ENCODE peak calls at places on chromosomes 11 and 22, in nine cellular contexts. E, N, H, X, J, V, G, R and O are unnamed samples.

GRCh38 chr22:38989461-38989860 is 7.3 kb downstream of the APOBEC3B start:
- DNase-seq in H (no peak), J (no peak), X (no peak), V (no peak), N (no peak), G (no peak), R (no peak), E (no peak), O (no peak)

GRCh38 chr11:134949121-134949591 is 537.1 kb upstream of the B3GAT1 start:
- DNase-seq in X (peak), V (peak), H (no peak), G (no peak), J (no peak), N (no peak), R (no peak), E (no peak), O (peak)

GRCh38 chr11:115523727-115524399 is 19.6 kb upstream of the CADM1 start:
- DNase-seq in R (no peak), J (no peak), H (no peak), N (no peak), V (no peak), X (no peak), G (no peak), E (no peak), O (no peak)

GRCh38 chr11:119198925-119199324 is 7.2 kb upstream of the CBL start:
- DNase-seq in E (no peak), H (no peak), X (no peak), J (no peak), R (no peak), V (no peak), G (no peak), N (no peak), O (no peak)

GRCh38 chr11:18773104-18773503 is 18.5 kb downstream of the PTPN5 start:
- DNase-seq in N (no peak), X (no peak), E (no peak), G (no peak), H (no peak), R (no peak), V (no peak), J (no peak), O (no peak)

GRCh38 chr11:118152552-118153471 is at the start of gene SCN4B:
- DNase-seq in R (no peak), E (no peak), V (no peak), H (no peak), N (peak), X (peak), J (peak), G (no peak), O (peak)

GRCh38 chr11:64900263-64900678 is 16.7 kb downstream of the ATG2A start:
- DNase-seq in G (no peak), H (no peak), J (no peak), R (no peak), V (no peak), N (no peak), E (no peak), X (no peak), O (no peak)

GRCh38 chr11:13278620-13279486 is 1.3 kb downstream of the BMAL1 start:
- DNase-seq in J (no peak), X (no peak), H (peak), V (no peak), R (no peak), G (no peak), N (peak), E (no peak), O (peak)

GRCh38 chr11:58927393-58928081 is 11.8 kb upstream of the GLYATL1 start:
- DNase-seq in J (peak), H (no peak), N (peak), E (no peak), G (no peak), X (peak), R (no peak), V (no peak), O (no peak)

GRCh38 chr11:77171885-77172665 is 44.0 kb downstream of the MYO7A start:
- DNase-seq in J (peak), G (no peak), N (no peak), X (no peak), H (no peak), R (no peak), E (no peak), V (no peak), O (no peak)

GRCh38 chr11:111604392-111605009 is 2.3 kb downstream of the SIK2 start:
- DNase-seq in X (peak), E (no peak), V (no peak), J (peak), R (peak), H (no peak), N (peak), G (no peak), O (peak)

GRCh38 chr22:29205598-29206371 is at the start of gene EMID1:
- DNase-seq in X (no peak), V (no peak), J (peak), H (no peak), R (no peak), N (peak), G (no peak), E (no peak), O (peak)

GRCh38 chr11:64592656-64593055 is 1.6 kb downstream of the SLC22A12 start:
- DNase-seq in X (no peak), N (no peak), G (no peak), V (no peak), H (no peak), E (no peak), J (no peak), R (no peak), O (no peak)

GRCh38 chr22:20531404-20532181 is 24.2 kb downstream of the MED15 start:
- DNase-seq in H (no peak), R (no peak), E (no peak), J (no peak), V (no peak), G (peak), X (peak), N (no peak), O (peak)

GRCh38 chr22:42432818-42433217 is 615 bp upstream of the NFAM1 start:
- DNase-seq in J (no peak), H (no peak), X (no peak), V (no peak), R (no peak), E (no peak), G (no peak), N (peak), O (no peak)

GRCh38 chr22:17772963-17773605 is 1.2 kb downstream of the BID start:
- DNase-seq in H (no peak), V (no peak), N (no peak), G (no peak), X (no peak), R (no peak), E (no peak), J (peak), O (no peak)

GRCh38 chr11:122556605-122557004 is 98.9 kb upstream of the UBASH3B start:
- DNase-seq in R (no peak), J (no peak), H (no peak), N (no peak), X (peak), G (no peak), E (no peak), V (no peak), O (no peak)

GRCh38 chr11:56906683-56907148 is 82.0 kb upstream of the OR5AK2 start:
- DNase-seq in N (no peak), E (no peak), X (no peak), H (no peak), R (no peak), G (peak), V (no peak), J (no peak), O (no peak)

GRCh38 chr11:103683581-103683980 is 352.9 kb upstream of the DDI1 start:
- DNase-seq in R (no peak), E (no peak), X (peak), J (no peak), N (no peak), V (no peak), H (no peak), G (no peak), O (peak)

GRCh38 chr11:65434057-65434666 is 11.6 kb downstream of the NEAT1 start:
- DNase-seq in N (no peak), E (no peak), J (no peak), X (peak), H (no peak), R (no peak), V (no peak), G (no peak), O (peak)

GRCh38 chr22:29313126-29314071 is 2.1 kb downstream of the RASL10A start:
- DNase-seq in N (no peak), H (no peak), R (no peak), X (peak), J (no peak), E (no peak), G (no peak), V (no peak), O (peak)

GRCh38 chr11:120516461-120517389 is 5.2 kb downstream of the GRIK4 start:
- DNase-seq in R (no peak), X (no peak), H (no peak), E (peak), N (peak), V (no peak), J (no peak), G (no peak), O (no peak)

GRCh38 chr11:60064115-60064514 is 7.7 kb downstream of the MS4A3 start:
- DNase-seq in H (no peak), V (no peak), J (no peak), G (no peak), E (no peak), R (peak), N (no peak), X (no peak), O (no peak)